ENCODE peak calls at places on chromosome 21, in seven cellular contexts. A is psoas muscle, G is mammary epithelial cell, H is BJ, K is GM12865, U is natural killer cell, Q is uterus. B is an unnamed sample.

GRCh38 chr21:44878053-44878982 is 4.8 kb upstream of the PTTG1IP start:
- DNase-seq in A (no peak), U (no peak), G (no peak), K (no peak), Q (no peak), H (no peak), B (no peak)

GRCh38 chr21:34091607-34092006 is 18.2 kb downstream of the MRPS6 start:
- DNase-seq in K (peak; percentile 12), G (no peak), U (no peak), A (no peak), Q (no peak), H (no peak), B (no peak)

GRCh38 chr21:33238146-33238545 is 8.4 kb downstream of the IFNAR2 start:
- DNase-seq in Q (no peak), G (no peak), U (no peak), K (peak; percentile 71), H (no peak), A (no peak), B (no peak)

GRCh38 chr21:36209626-36210171 is 53.1 kb downstream of the DOP1B start:
- DNase-seq in U (no peak), H (no peak), A (no peak), Q (peak; percentile 35), G (peak; percentile 73), K (peak; percentile 74), B (no peak)

GRCh38 chr21:14875704-14876364 is 189.0 kb downstream of the NRIP1 start:
- DNase-seq in Q (no peak), H (no peak), U (no peak), A (no peak), G (no peak), K (peak; percentile 51), B (no peak)

GRCh38 chr21:39845581-39846130 is 21.6 kb upstream of the PCP4 start:
- DNase-seq in K (no peak), A (no peak), H (no peak), G (no peak), Q (no peak), U (no peak), B (no peak)

GRCh38 chr21:39804264-39804663 is 59.3 kb downstream of the IGSF5 start:
- DNase-seq in G (no peak), Q (no peak), K (no peak), H (no peak), U (no peak), A (no peak), B (no peak)

GRCh38 chr21:45618287-45618686 is 25.2 kb upstream of the PCBP3 start:
- DNase-seq in U (no peak), H (no peak), Q (no peak), A (no peak), G (no peak), K (no peak), B (no peak)

GRCh38 chr21:29394051-29394450 is 95.3 kb downstream of the BACH1 start:
- DNase-seq in H (no peak), Q (no peak), K (no peak), U (no peak), G (peak; percentile 57), A (no peak), B (no peak)

GRCh38 chr21:35850029-35850428 is 210.3 kb downstream of the SETD4 start:
- DNase-seq in G (peak; percentile 7), K (no peak), Q (no peak), A (no peak), U (no peak), H (peak; percentile 62), B (peak; percentile 38)

GRCh38 chr21:36790616-36791015 is 91.7 kb downstream of the SIM2 start:
- DNase-seq in U (no peak), K (no peak), A (no peak), Q (no peak), H (no peak), G (no peak), B (no peak)

GRCh38 chr21:37219766-37220432 is 47.2 kb downstream of the VPS26C start:
- DNase-seq in U (no peak), A (no peak), H (no peak), G (no peak), K (no peak), Q (no peak), B (no peak)

GRCh38 chr21:32909393-32909792 is 116.3 kb upstream of the OLIG2 start:
- DNase-seq in G (no peak), K (peak; percentile 14), H (no peak), Q (no peak), A (no peak), U (no peak), B (no peak)

GRCh38 chr21:45029298-45029967 is 44.9 kb upstream of the ADARB1 start:
- DNase-seq in A (peak; percentile 81), Q (no peak), G (no peak), K (no peak), U (no peak), H (no peak), B (no peak)

GRCh38 chr21:36882776-36883175 is 83.7 kb downstream of the HLCS start:
- DNase-seq in Q (no peak), U (no peak), G (no peak), H (no peak), A (no peak), K (no peak), B (no peak)

GRCh38 chr21:35323947-35324346 is 274.8 kb upstream of the RUNX1 start:
- DNase-seq in H (no peak), A (no peak), G (no peak), U (no peak), K (no peak), Q (no peak), B (no peak)

GRCh38 chr21:38988211-38989096 is 182.7 kb downstream of the ETS2 start:
- DNase-seq in A (no peak), Q (no peak), K (no peak), H (no peak), G (no peak), U (no peak), B (no peak)

GRCh38 chr21:44874240-44874496 is 678 bp upstream of the PTTG1IP start:
- DNase-seq in H (no peak), G (no peak), U (no peak), K (no peak), A (no peak), Q (no peak), B (no peak)

GRCh38 chr21:39441502-39442475 is 3.8 kb downstream of the LCA5L start:
- DNase-seq in G (peak; percentile 34), K (peak; percentile 62), H (no peak), Q (no peak), A (no peak), U (no peak), B (peak; percentile 14)

GRCh38 chr21:38804617-38805281 is 980 bp upstream of the ETS2 start:
- DNase-seq in K (peak; percentile 41), G (no peak), U (no peak), H (no peak), Q (peak; percentile 72), A (peak; percentile 88), B (no peak)

GRCh38 chr21:45439171-45439872 is 34.4 kb downstream of the COL18A1 start:
- DNase-seq in Q (peak; percentile 85), U (peak; percentile 84), G (peak; percentile 59), H (peak; percentile 40), A (peak; percentile 92), K (peak; percentile 90), B (peak; percentile 31)

GRCh38 chr21:36854391-36854790 is 112.1 kb downstream of the HLCS start:
- DNase-seq in H (no peak), K (peak; percentile 49), G (no peak), A (no peak), U (no peak), Q (no peak), B (no peak)

GRCh38 chr21:45384656-45385548 is 20.1 kb upstream of the COL18A1 start:
- DNase-seq in U (no peak), A (peak; percentile 42), Q (peak; percentile 14), G (no peak), K (no peak), H (no peak), B (no peak)

GRCh38 chr21:20644552-20644951 is 353.7 kb upstream of the NCAM2 start:
- DNase-seq in U (no peak), A (no peak), H (no peak), Q (no peak), G (no peak), K (no peak), B (no peak)

GRCh38 chr21:36756527-36756926 is 57.6 kb downstream of the SIM2 start:
- DNase-seq in G (no peak), Q (no peak), A (no peak), H (no peak), U (no peak), K (no peak), B (no peak)

GRCh38 chr21:33895356-33895755 is 20.2 kb downstream of the ATP5PO start:
- DNase-seq in K (no peak), G (no peak), A (no peak), H (no peak), Q (no peak), U (no peak), B (no peak)

GRCh38 chr21:45302082-45303061 is 14.7 kb upstream of the POFUT2 start:
- DNase-seq in G (no peak), A (peak; percentile 82), K (no peak), H (no peak), U (peak; percentile 31), Q (peak; percentile 79), B (no peak)

GRCh38 chr21:41933259-41934079 is 20.3 kb downstream of the C2CD2 start:
- DNase-seq in K (no peak), A (no peak), G (peak; percentile 54), Q (no peak), H (no peak), U (no peak), B (no peak)
- TF ChIP-seq CTCF in K (no peak), A (no peak), G (peak; percentile 66), Q (peak; percentile 35), H (peak; percentile 44), U (no peak), B (no peak)

DNA sequence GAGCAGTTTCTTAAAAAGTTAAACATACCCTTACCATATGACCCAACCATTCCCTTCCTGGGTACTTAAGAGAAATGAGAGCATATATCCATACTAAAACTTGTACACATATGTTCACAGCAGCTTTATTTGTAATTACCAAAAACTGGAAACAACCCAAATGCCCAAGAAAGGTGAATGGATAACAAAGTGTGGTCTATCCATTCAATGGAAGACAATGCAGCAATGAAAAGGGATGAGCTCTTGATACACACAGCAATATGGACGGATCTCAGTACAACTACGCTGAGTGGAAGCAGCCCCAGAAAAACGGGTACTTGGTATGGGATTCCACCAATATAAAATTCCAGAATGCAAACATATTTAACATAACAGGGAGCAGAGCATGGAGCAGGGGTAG is 112.9 kb upstream of the KRTAP19-8 start:
- DNase-seq in G (no peak), A (no peak), Q (no peak), K (no peak), H (no peak), U (no peak), B (no peak)
- TF ChIP-seq CTCF in G (no peak), A (no peak), Q (no peak), K (no peak), H (no peak), U (no peak), B (no peak)

GRCh38 chr21:31786164-31786920 is 54.4 kb upstream of the SCAF4 start:
- DNase-seq in H (no peak), K (no peak), A (no peak), Q (no peak), U (no peak), G (no peak), B (no peak)
- TF ChIP-seq CTCF in H (no peak), K (no peak), A (no peak), Q (no peak), U (peak; percentile 5), G (no peak), B (no peak)

GRCh38 chr21:23155281-23155680 is 2157.1 kb downstream of the NCAM2 start:
- DNase-seq in Q (no peak), G (no peak), U (no peak), H (no peak), A (no peak), K (no peak), B (no peak)

GRCh38 chr21:23162213-23162946 is 2164.2 kb downstream of the NCAM2 start:
- DNase-seq in U (no peak), Q (no peak), G (no peak), A (no peak), K (no peak), H (no peak), B (no peak)

GRCh38 chr21:23160914-23161313 is 2162.7 kb downstream of the NCAM2 start:
- DNase-seq in A (no peak), G (no peak), Q (no peak), U (no peak), H (no peak), K (no peak), B (no peak)
- TF ChIP-seq CTCF in A (no peak), G (no peak), Q (no peak), U (no peak), H (no peak), K (no peak), B (no peak)

B was measured in AG04449.